ENCODE peak calls at places on chromosome 19, in nine cellular contexts. X, D, A, E, J, R, U, C and T are unnamed samples.

GRCh38 chr19:47790398-47790814 is 11.9 kb downstream of the SELENOW start:
- DNase-seq in X (peak), D (peak), A (peak), E (peak), J (peak), R (peak), U (peak), C (peak), T (peak)

GRCh38 chr19:51111606-51112005 is 3.4 kb upstream of the CTU1 start:
- DNase-seq in X (no peak), D (no peak), A (no peak), E (no peak), J (peak), R (no peak), U (no peak), C (no peak), T (no peak)

GRCh38 chr19:56566904-56567273 is 379 bp upstream of the ZNF470 start:
- DNase-seq in X (peak), D (peak), A (no peak), E (no peak), J (no peak), R (peak), U (no peak), C (no peak), T (peak)

GRCh38 chr19:38182536-38183210 is 41.3 kb downstream of the DPF1 start:
- DNase-seq in X (no peak), D (no peak), A (no peak), E (no peak), J (no peak), R (no peak), U (no peak), C (no peak), T (no peak)

GRCh38 chr19:22605275-22606211 is 28.6 kb upstream of the ZNF492 start:
- DNase-seq in X (no peak), D (no peak), A (no peak), E (no peak), J (no peak), R (peak), U (no peak), C (no peak), T (no peak)

GRCh38 chr19:56136362-56136761 is 4.7 kb upstream of the ZNF444 start:
- DNase-seq in X (no peak), D (no peak), A (no peak), E (no peak), J (no peak), R (no peak), U (no peak), C (no peak), T (no peak)

GRCh38 chr19:9935409-9936062 is 779 bp downstream of the OLFM2 start:
- DNase-seq in X (no peak), D (no peak), A (no peak), E (no peak), J (no peak), R (no peak), U (no peak), C (no peak), T (no peak)

GRCh38 chr19:5563941-5564612 is 3.7 kb downstream of the TINCR start:
- DNase-seq in X (no peak), D (no peak), A (no peak), E (no peak), J (no peak), R (no peak), U (no peak), C (peak), T (no peak)

GRCh38 chr19:49327878-49328544 is 3.0 kb upstream of the SLC6A16 start:
- DNase-seq in X (no peak), D (no peak), A (no peak), E (no peak), J (peak), R (no peak), U (peak), C (peak), T (peak)

GRCh38 chr19:55264531-55264930 is 5.7 kb upstream of the PPP6R1 start:
- DNase-seq in X (no peak), D (no peak), A (no peak), E (no peak), J (no peak), R (no peak), U (no peak), C (no peak), T (no peak)

GRCh38 chr19:13098291-13099072 is 4.2 kb downstream of the LYL1 start:
- DNase-seq in X (no peak), D (no peak), A (no peak), E (peak), J (no peak), R (no peak), U (peak), C (no peak), T (peak)

GRCh38 chr19:843180-843835 is 2.5 kb downstream of the PRTN3 start:
- DNase-seq in X (no peak), D (no peak), A (no peak), E (no peak), J (no peak), R (no peak), U (no peak), C (peak), T (no peak)

GRCh38 chr19:56905616-56906015 is 65.1 kb upstream of the PEG3 start:
- DNase-seq in X (no peak), D (no peak), A (no peak), E (no peak), J (no peak), R (no peak), U (no peak), C (no peak), T (no peak)

GRCh38 chr19:10780368-10780767 is 55.6 kb downstream of the TMED1 start:
- DNase-seq in X (no peak), D (no peak), A (no peak), E (no peak), J (no peak), R (peak), U (peak), C (peak), T (peak)

GRCh38 chr19:824885-825284 is 2.8 kb upstream of the AZU1 start:
- DNase-seq in X (no peak), D (no peak), A (no peak), E (no peak), J (no peak), R (no peak), U (no peak), C (no peak), T (no peak)

GRCh38 chr19:12065100-12065538 is 588 bp downstream of the ZNF844 start:
- DNase-seq in X (no peak), D (peak), A (no peak), E (no peak), J (no peak), R (no peak), U (peak), C (no peak), T (peak)

GRCh38 chr19:966481-967088 is 17.6 kb upstream of the WDR18 start:
- DNase-seq in X (no peak), D (no peak), A (no peak), E (no peak), J (no peak), R (no peak), U (no peak), C (no peak), T (no peak)

GRCh38 chr19:29858000-29858596 is 46.3 kb downstream of the CCNE1 start:
- DNase-seq in X (no peak), D (peak), A (no peak), E (no peak), J (no peak), R (peak), U (no peak), C (peak), T (no peak)

GRCh38 chr19:46009530-46010510 is 13.0 kb downstream of the PGLYRP1 start:
- DNase-seq in X (no peak), D (no peak), A (no peak), E (peak), J (peak), R (peak), U (peak), C (peak), T (peak)

GRCh38 chr19:3897936-3898335 is 17.5 kb downstream of the ATCAY start:
- DNase-seq in X (no peak), D (no peak), A (no peak), E (no peak), J (no peak), R (no peak), U (no peak), C (no peak), T (no peak)

GRCh38 chr19:31574251-31574973 is 225.2 kb upstream of the TSHZ3 start:
- DNase-seq in X (no peak), D (no peak), A (no peak), E (no peak), J (no peak), R (no peak), U (no peak), C (no peak), T (no peak)

GRCh38 chr19:5542665-5543064 is 25.1 kb downstream of the TINCR start:
- DNase-seq in X (no peak), D (no peak), A (no peak), E (no peak), J (no peak), R (no peak), U (no peak), C (no peak), T (no peak)

GRCh38 chr19:17107546-17108452 is 32.2 kb downstream of the MYO9B start:
- DNase-seq in X (no peak), D (peak), A (peak), E (no peak), J (peak), R (peak), U (peak), C (peak), T (peak)

GRCh38 chr19:1412995-1413889 is 5.9 kb downstream of the DAZAP1 start:
- DNase-seq in X (no peak), D (no peak), A (no peak), E (no peak), J (no peak), R (no peak), U (no peak), C (no peak), T (no peak)

GRCh38 chr19:7535035-7535992 is at the start of gene PNPLA6:
- DNase-seq in X (peak), D (peak), A (peak), E (peak), J (peak), R (peak), U (peak), C (peak), T (peak)

GRCh38 chr19:35755550-35756371 is 1.1 kb downstream of the HSPB6 start:
- DNase-seq in X (no peak), D (peak), A (no peak), E (no peak), J (no peak), R (no peak), U (peak), C (no peak), T (peak)

GRCh38 chr19:8452446-8453123 is 7.8 kb downstream of the HNRNPM start:
- DNase-seq in X (no peak), D (no peak), A (no peak), E (no peak), J (no peak), R (no peak), U (no peak), C (no peak), T (no peak)

GRCh38 chr19:4094291-4094690 is 27.6 kb upstream of the ZBTB7A start:
- DNase-seq in X (no peak), D (no peak), A (no peak), E (no peak), J (no peak), R (no peak), U (no peak), C (no peak), T (no peak)

GRCh38 chr19:57227461-57227860 is 3.4 kb upstream of the AURKC start:
- DNase-seq in X (no peak), D (no peak), A (no peak), E (no peak), J (no peak), R (no peak), U (no peak), C (no peak), T (no peak)

GRCh38 chr19:8363803-8364771 is at the start of gene ANGPTL4:
- DNase-seq in X (peak), D (peak), A (no peak), E (no peak), J (peak), R (peak), U (peak), C (peak), T (peak)

GRCh38 chr19:47133021-47133471 is 2.4 kb downstream of the SAE1 start:
- DNase-seq in X (no peak), D (no peak), A (no peak), E (no peak), J (no peak), R (no peak), U (no peak), C (no peak), T (no peak)

GRCh38 chr19:32373614-32374295 is 28.3 kb downstream of the ZNF507 start:
- DNase-seq in X (no peak), D (no peak), A (peak), E (no peak), J (peak), R (peak), U (peak), C (peak), T (peak)

GRCh38 chr19:40530091-40530901 is 46.4 kb upstream of the SHKBP1 start:
- DNase-seq in X (peak), D (no peak), A (no peak), E (no peak), J (no peak), R (no peak), U (no peak), C (no peak), T (no peak)

GRCh38 chr19:47097396-47098217 is 16.0 kb downstream of the ZC3H4 start:
- DNase-seq in X (no peak), D (no peak), A (no peak), E (no peak), J (no peak), R (peak), U (no peak), C (no peak), T (peak)

GRCh38 chr19:13031917-13032623 is 36.8 kb downstream of the NFIX start:
- DNase-seq in X (no peak), D (no peak), A (no peak), E (no peak), J (no peak), R (no peak), U (peak), C (no peak), T (peak)

GRCh38 chr19:36209372-36209771 is 5.1 kb downstream of the ZNF565 start:
- DNase-seq in X (no peak), D (no peak), A (no peak), E (no peak), J (no peak), R (no peak), U (no peak), C (no peak), T (no peak)

GRCh38 chr19:4183967-4184717 is 1.7 kb downstream of the ANKRD24 start:
- DNase-seq in X (no peak), D (no peak), A (no peak), E (no peak), J (no peak), R (no peak), U (no peak), C (peak), T (no peak)

GRCh38 chr19:3986260-3987041 is 1.2 kb upstream of the EEF2 start:
- DNase-seq in X (no peak), D (no peak), A (no peak), E (no peak), J (peak), R (peak), U (peak), C (peak), T (peak)

DNA sequence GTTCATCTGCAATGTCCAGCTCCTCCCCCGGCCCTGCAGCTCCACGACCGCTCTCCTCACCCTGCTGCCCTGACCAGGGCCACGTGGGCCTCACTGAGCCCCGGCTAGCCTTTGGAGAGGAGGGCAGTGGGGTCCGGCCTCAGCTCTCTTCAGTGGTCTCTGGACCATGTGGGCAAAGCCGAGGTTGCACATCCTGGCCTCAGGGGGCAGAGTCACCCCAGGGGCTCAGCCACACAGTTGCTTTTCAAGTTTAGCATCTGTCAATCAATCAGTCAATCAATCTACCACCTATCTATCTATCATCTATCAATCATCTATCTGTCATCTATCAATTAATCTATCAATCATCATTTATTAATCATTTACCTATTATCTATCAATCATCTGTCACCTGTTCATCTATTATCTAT is 3.0 kb upstream of the DIRAS1 start:
- DNase-seq in X (no peak), D (no peak), A (no peak), E (no peak), J (no peak), R (no peak), U (no peak), C (no peak), T (no peak)
- TF ChIP-seq CTCF in X (peak), D (no peak), A (no peak), E (no peak), J (no peak), R (no peak), U (peak), C (no peak), T (peak)

GRCh38 chr19:16096281-16096855 is 15.3 kb upstream of the RAB8A start:
- DNase-seq in X (no peak), D (no peak), A (no peak), E (no peak), J (no peak), R (no peak), U (no peak), C (no peak), T (no peak)
- TF ChIP-seq CTCF in X (no peak), D (no peak), A (no peak), E (no peak), J (no peak), R (no peak), U (no peak), C (no peak), T (no peak)

GRCh38 chr19:18672606-18673337 is 10.7 kb upstream of the CRTC1 start:
- DNase-seq in X (no peak), D (no peak), A (no peak), E (no peak), J (no peak), R (no peak), U (peak), C (peak), T (peak)
- TF ChIP-seq CTCF in X (no peak), D (no peak), A (no peak), E (no peak), J (peak), R (no peak), U (peak), C (peak), T (peak)

DNA sequence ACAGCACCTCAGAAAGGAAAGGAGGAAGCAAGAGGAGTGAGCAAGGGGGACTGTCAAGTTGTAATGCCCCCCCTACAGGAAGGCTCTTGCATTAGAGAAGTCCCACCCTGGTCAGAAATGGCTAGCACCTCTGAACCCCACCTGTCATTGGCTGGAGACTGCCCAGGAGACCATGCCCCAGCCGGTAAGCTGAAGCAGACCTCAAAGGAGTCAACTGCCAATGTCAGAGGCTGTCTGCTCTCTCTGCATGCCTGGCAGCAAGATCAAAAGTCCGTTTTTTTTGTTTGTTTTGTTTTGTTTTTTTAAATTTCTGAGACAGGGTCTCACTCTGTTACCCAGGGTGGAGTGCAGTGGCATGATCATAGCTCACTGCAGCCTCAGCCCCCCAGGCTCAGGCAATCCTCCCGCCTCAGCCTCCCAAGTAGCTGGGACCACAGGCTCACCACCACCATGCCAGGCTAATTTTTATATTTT is 8.1 kb upstream of the BCL3 start:
- DNase-seq in X (no peak), D (no peak), A (no peak), E (no peak), J (peak), R (no peak), U (no peak), C (no peak), T (no peak)
- TF ChIP-seq CTCF in X (no peak), D (no peak), A (no peak), E (no peak), J (no peak), R (no peak), U (peak), C (no peak), T (peak)

DNA sequence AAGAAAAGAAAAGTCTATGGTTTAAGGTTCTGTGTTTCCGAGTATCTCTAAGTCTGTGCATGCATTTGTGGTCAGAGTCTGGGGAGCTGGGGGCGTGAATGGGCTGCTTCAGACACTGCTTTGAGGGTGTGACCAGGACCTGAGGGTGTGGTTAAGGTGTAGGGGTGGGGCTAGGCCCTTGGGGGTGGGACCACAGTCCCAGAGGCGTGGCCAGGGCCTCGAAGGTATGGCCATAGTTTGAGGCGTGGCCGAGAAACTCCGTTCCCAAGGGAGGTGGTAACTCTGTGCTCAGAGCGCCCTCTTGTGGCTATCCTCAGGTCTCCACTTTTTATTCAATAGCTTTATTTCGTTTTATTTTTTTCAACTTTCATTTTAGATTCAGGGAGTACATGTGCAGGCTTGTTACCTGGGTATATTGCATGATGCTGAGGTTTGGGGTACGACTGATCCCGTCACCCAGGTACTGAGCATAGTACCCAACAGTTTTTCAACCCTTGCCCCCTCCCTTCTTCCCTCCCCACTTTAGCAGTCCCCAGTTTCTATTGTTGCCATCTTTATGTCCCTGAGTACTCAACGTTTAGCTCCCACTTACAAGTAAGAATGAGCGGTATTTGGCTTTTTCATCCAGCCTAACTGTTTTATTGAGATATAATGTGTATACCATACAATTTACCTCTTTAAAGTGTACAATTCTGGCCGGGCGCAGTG is 7.0 kb upstream of the CBLC start:
- DNase-seq in X (peak), D (peak), A (peak), E (peak), J (peak), R (peak), U (peak), C (peak), T (peak)
- TF ChIP-seq CTCF in X (peak), D (peak), A (peak), E (no peak), J (peak), R (peak), U (peak), C (peak), T (peak)

GRCh38 chr19:53801257-53801656 is 22.9 kb downstream of the NLRP12 start:
- DNase-seq in X (no peak), D (no peak), A (no peak), E (no peak), J (no peak), R (no peak), U (no peak), C (no peak), T (no peak)
- TF ChIP-seq CTCF in X (no peak), D (no peak), A (no peak), E (no peak), J (no peak), R (no peak), U (no peak), C (no peak), T (no peak)

DNA sequence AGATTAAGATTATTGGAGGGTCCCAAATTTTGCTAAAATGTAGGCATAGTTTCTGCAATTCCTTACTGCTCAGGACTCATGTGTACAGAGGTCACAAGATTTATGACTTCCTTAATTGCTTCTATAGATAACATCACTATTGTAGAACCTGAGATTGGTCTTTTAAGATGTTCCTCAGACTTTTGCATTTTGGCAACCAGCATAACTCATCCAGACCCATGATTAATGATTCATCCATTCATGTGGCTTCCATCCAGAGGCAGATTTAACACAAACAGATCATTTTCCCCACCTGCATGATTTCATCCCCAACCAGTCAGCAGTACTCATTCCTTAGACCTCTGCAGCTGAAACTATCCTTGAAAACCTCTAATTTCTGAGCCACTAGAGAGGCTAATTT is 34.5 kb upstream of the CEACAM8 start:
- DNase-seq in X (no peak), D (no peak), A (no peak), E (no peak), J (no peak), R (no peak), U (no peak), C (no peak), T (peak)
- TF ChIP-seq CTCF in X (no peak), D (no peak), A (no peak), E (no peak), J (no peak), R (no peak), U (no peak), C (no peak), T (no peak)